ENCODE peak calls at places on chromosome 10, in seven cellular contexts. D is nucleus accumbens; N is stimulated activated naive B cell treated with anti-CD40 and anti-IgM and Interleukin-4, amounts not matched to agents 10 μg/mL and 1 μg/mL and 100 μg/mL, for 72 hours; Z is mammary epithelial cell; E is D341Med; X is stimulated activated CD4-positive, alpha-beta T cell treated with anti-CD3 and anti-CD28 coated beads, Interleukin-4, amount 100 ng/mL, for 24 hours; L is mucosa of descending colon. T is an unnamed sample.

GRCh38 chr10:90805211-90805610 is 52.6 kb downstream of the HTR7 start:
- DNase-seq in X (no peak), D (no peak), N (no peak), E (no peak), L (no peak), Z (no peak), T (no peak)

GRCh38 chr10:119408072-119408471 is 134.4 kb downstream of the RGS10 start:
- DNase-seq in E (no peak), L (no peak), N (no peak), D (no peak), Z (no peak), X (no peak), T (no peak)

GRCh38 chr10:860519-860918 is 71.0 kb downstream of the LARP4B start:
- DNase-seq in Z (no peak), E (no peak), D (no peak), X (no peak), L (no peak), N (no peak), T (no peak)

GRCh38 chr10:110209399-110209925 is 2.1 kb downstream of the MXI1 start:
- DNase-seq in E (no peak), D (no peak), Z (peak; percentile 72), X (peak; percentile 66), L (peak; percentile 73), N (peak; percentile 33), T (peak; percentile 78)

GRCh38 chr10:90418869-90419652 is 438.8 kb downstream of the HTR7 start:
- DNase-seq in Z (peak; percentile 91), X (no peak), D (no peak), E (no peak), L (no peak), N (no peak), T (no peak)

GRCh38 chr10:86265236-86265876 is 101.2 kb downstream of the GRID1 start:
- DNase-seq in D (no peak), Z (no peak), X (no peak), E (no peak), N (no peak), L (no peak), T (no peak)

GRCh38 chr10:129525408-129525807 is 58.4 kb downstream of the MGMT start:
- DNase-seq in X (no peak), N (no peak), Z (peak; percentile 15), D (no peak), E (no peak), L (no peak), T (no peak)

GRCh38 chr10:90969148-90969547 is 48.3 kb upstream of the ANKRD1 start:
- DNase-seq in N (no peak), D (no peak), L (no peak), Z (peak; percentile 56), X (no peak), E (no peak), T (no peak)

GRCh38 chr10:97865488-97865887 is 15.8 kb downstream of the GOLGA7B start:
- DNase-seq in D (no peak), E (no peak), X (no peak), N (no peak), L (no peak), Z (no peak), T (no peak)

GRCh38 chr10:61733358-61733940 is 70.7 kb downstream of the CABCOCO1 start:
- DNase-seq in Z (peak; percentile 19), D (no peak), L (peak; percentile 59), N (no peak), E (peak; percentile 56), X (peak; percentile 19), T (peak; percentile 15)

GRCh38 chr10:44240766-44241165 is 144.1 kb downstream of the CXCL12 start:
- DNase-seq in L (no peak), E (no peak), Z (peak; percentile 9), X (no peak), N (no peak), D (no peak), T (no peak)

GRCh38 chr10:31087855-31088254 is 56.2 kb upstream of the ZNF438 start:
- DNase-seq in D (no peak), N (no peak), E (no peak), L (no peak), X (no peak), Z (no peak), T (no peak)

GRCh38 chr10:126844406-126844805 is 60.8 kb upstream of the DOCK1 start:
- DNase-seq in E (no peak), L (no peak), D (no peak), Z (peak; percentile 34), N (no peak), X (no peak), T (no peak)

GRCh38 chr10:71520042-71520441 is 123.3 kb downstream of the CDH23 start:
- DNase-seq in N (no peak), L (no peak), E (no peak), D (no peak), Z (no peak), X (no peak), T (no peak)

GRCh38 chr10:28331821-28332220 is 29.0 kb upstream of the MPP7 start:
- DNase-seq in E (no peak), X (no peak), Z (peak; percentile 93), L (no peak), N (no peak), D (no peak), T (peak; percentile 25)

GRCh38 chr10:119375574-119376265 is 166.8 kb downstream of the RGS10 start:
- DNase-seq in Z (no peak), N (no peak), E (peak; percentile 74), X (no peak), L (peak; percentile 27), D (no peak), T (no peak)

GRCh38 chr10:85043207-85043606 is 714.8 kb downstream of the CCSER2 start:
- DNase-seq in X (no peak), L (no peak), N (no peak), D (no peak), E (no peak), Z (no peak), T (no peak)

GRCh38 chr10:119917777-119918176 is 25.2 kb downstream of the SEC23IP start:
- DNase-seq in L (no peak), D (no peak), Z (no peak), N (no peak), X (no peak), E (no peak), T (no peak)

GRCh38 chr10:29969255-29970011 is 90.0 kb downstream of the JCAD start:
- DNase-seq in E (no peak), L (no peak), Z (no peak), X (no peak), D (no peak), N (no peak), T (no peak)

GRCh38 chr10:28429573-28430216 is 103.2 kb upstream of the WAC start:
- DNase-seq in L (no peak), N (no peak), E (no peak), X (no peak), D (no peak), Z (peak; percentile 14), T (no peak)

GRCh38 chr10:42476101-42476500 is 162.3 kb downstream of the ZNF33B start:
- DNase-seq in L (no peak), E (peak; percentile 46), D (no peak), Z (no peak), N (no peak), X (no peak), T (no peak)